ENCODE peak calls at places on chromosomes 12 and 14, in ten cellular contexts. N is cardiac fibroblast; F is effector memory CD4-positive, alpha-beta T cell; T is uterus; X is A549; Y is lung; I is naive B cell; K is erythroblast; A is stimulated activated naive B cell treated with anti-CD40 and anti-IgM and Interleukin-4, amounts not matched to agents 10 μg/mL and 1 μg/mL and 100 μg/mL, for 72 hours; R is HFF-Myc. O is an unnamed sample.

GRCh38 chr12:6141048-6141447 is 16.6 kb upstream of the VWF start:
- DNase-seq in I (peak; percentile 62), Y (peak; percentile 54), R (no peak), T (no peak), N (peak; percentile 78), K (no peak), A (peak; percentile 39), X (no peak), F (no peak), O (peak; percentile 63)

GRCh38 chr12:58586762-58587161 is 333.5 kb downstream of the LRIG3 start:
- DNase-seq in T (no peak), A (no peak), R (no peak), F (no peak), Y (no peak), I (no peak), K (no peak), N (no peak), X (no peak), O (no peak)

GRCh38 chr12:120413901-120414695 is 23.8 kb upstream of the COX6A1 start:
- DNase-seq in X (no peak), T (no peak), Y (no peak), A (no peak), F (no peak), N (no peak), R (no peak), K (no peak), I (no peak), O (peak; percentile 53)

GRCh38 chr12:68200854-68201253 is 24.8 kb downstream of the IL26 start:
- DNase-seq in R (no peak), F (no peak), I (no peak), A (no peak), N (peak; percentile 14), T (no peak), K (no peak), X (no peak), Y (no peak), O (no peak)

GRCh38 chr14:73027984-73028383 is 1.1 kb upstream of the ZFYVE1 start:
- DNase-seq in K (no peak), I (no peak), F (no peak), R (no peak), Y (no peak), A (no peak), T (no peak), X (no peak), N (no peak), O (no peak)

GRCh38 chr12:118436002-118436724 is 59.8 kb downstream of the SUDS3 start:
- DNase-seq in A (no peak), N (no peak), X (peak; percentile 27), Y (no peak), F (no peak), R (no peak), I (no peak), T (no peak), K (peak; percentile 49), O (no peak)

GRCh38 chr12:52127683-52128450 is 48.4 kb downstream of the SMIM41 start:
- DNase-seq in I (no peak), Y (no peak), T (no peak), K (no peak), X (no peak), F (no peak), A (no peak), R (no peak), N (no peak), O (no peak)

GRCh38 chr12:57845478-57846284 is 848 bp downstream of the CTDSP2 start:
- DNase-seq in F (peak; percentile 36), Y (peak; percentile 74), I (peak; percentile 65), R (no peak), T (peak; percentile 73), A (peak; percentile 63), N (peak; percentile 52), K (peak; percentile 76), X (peak; percentile 63), O (peak; percentile 65)

GRCh38 chr12:111035578-111036301 is 115.4 kb upstream of the MYL2 start:
- DNase-seq in X (no peak), N (no peak), T (no peak), K (no peak), I (no peak), F (no peak), A (no peak), R (no peak), Y (no peak), O (no peak)

GRCh38 chr14:61326847-61327246 is 5.5 kb downstream of the PRKCH start:
- DNase-seq in F (no peak), X (no peak), Y (peak; percentile 67), R (no peak), N (peak; percentile 81), A (no peak), K (no peak), T (peak; percentile 56), I (no peak), O (peak; percentile 76)

GRCh38 chr12:58922849-58923248 is 2.5 kb upstream of the LRIG3 start:
- DNase-seq in I (no peak), Y (no peak), A (no peak), N (peak; percentile 46), F (no peak), K (no peak), X (peak; percentile 15), T (no peak), R (no peak), O (no peak)

GRCh38 chr14:39762576-39763401 is 330.6 kb upstream of the FBXO33 start:
- DNase-seq in K (no peak), T (no peak), Y (no peak), F (no peak), A (peak; percentile 68), X (no peak), R (no peak), N (no peak), I (peak; percentile 5), O (no peak)

GRCh38 chr14:104321151-104322130 is 183.1 kb downstream of the KIF26A start:
- DNase-seq in Y (no peak), F (no peak), A (no peak), T (no peak), N (no peak), I (no peak), K (no peak), R (no peak), X (no peak), O (peak; percentile 40)

GRCh38 chr14:35285168-35285990 is 6.8 kb upstream of the PSMA6 start:
- DNase-seq in F (no peak), Y (no peak), K (no peak), A (peak; percentile 54), T (no peak), I (peak; percentile 74), X (no peak), N (no peak), R (no peak), O (no peak)

GRCh38 chr12:46452061-46452615 is 79.6 kb upstream of the SLC38A2 start:
- DNase-seq in T (no peak), Y (no peak), N (no peak), K (no peak), R (no peak), A (no peak), X (no peak), F (no peak), I (no peak), O (no peak)

GRCh38 chr12:58359084-58359483 is 417.7 kb downstream of the ATP23 start:
- DNase-seq in F (no peak), I (no peak), A (no peak), Y (no peak), N (peak; percentile 39), K (no peak), X (no peak), R (peak; percentile 77), T (peak; percentile 13), O (no peak)

GRCh38 chr14:30645600-30645999 is 23.5 kb downstream of the SCFD1 start:
- DNase-seq in A (no peak), X (no peak), K (no peak), N (no peak), Y (no peak), F (no peak), I (no peak), R (no peak), T (no peak), O (no peak)

GRCh38 chr12:40819427-40820108 is 127.3 kb downstream of the CNTN1 start:
- DNase-seq in X (peak; percentile 38), F (no peak), R (no peak), Y (no peak), I (no peak), T (peak; percentile 19), N (no peak), K (no peak), A (no peak), O (no peak)

GRCh38 chr14:74664717-74665116 is 48.2 kb downstream of the AREL1 start:
- DNase-seq in T (no peak), I (no peak), F (no peak), R (no peak), A (no peak), X (no peak), K (no peak), Y (no peak), N (no peak), O (no peak)

GRCh38 chr12:122875590-122876220 is 20.2 kb downstream of the VPS37B start:
- DNase-seq in R (no peak), K (no peak), X (no peak), T (no peak), I (peak; percentile 50), Y (no peak), N (no peak), A (no peak), F (no peak), O (peak; percentile 47)

GRCh38 chr14:92613008-92613658 is 99.6 kb downstream of the RIN3 start:
- DNase-seq in X (peak; percentile 47), I (peak; percentile 42), A (no peak), N (peak; percentile 23), Y (peak; percentile 55), F (peak; percentile 19), R (no peak), T (no peak), K (peak; percentile 50), O (peak; percentile 66)

O was measured in Peyer's patch.